ENCODE peak calls at places on chromosome 15, in seven cellular contexts. M is transverse colon, L is nephron progenitor cell, J is heart left ventricle, N is fibroblast of lung, I is OCI-LY7, S is AG09319. C is an unnamed sample.

GRCh38 chr15:36265422-36265821 is 314.0 kb upstream of the CDIN1 start:
- DNase-seq in M (no peak), L (no peak), J (no peak), N (no peak), I (no peak), S (no peak), C (no peak)

GRCh38 chr15:62977952-62978811 is 64.4 kb upstream of the TPM1 start:
- DNase-seq in M (no peak), L (no peak), J (no peak), N (peak; percentile 77), I (no peak), S (peak; percentile 12), C (peak; percentile 78)

GRCh38 chr15:39919396-39919739 is 698 bp downstream of the GPR176 start:
- DNase-seq in M (no peak), L (no peak), J (peak; percentile 28), N (no peak), I (no peak), S (no peak), C (no peak)

GRCh38 chr15:52008698-52009434 is 10.2 kb upstream of the MAPK6 start:
- DNase-seq in M (no peak), L (no peak), J (no peak), N (no peak), I (peak; percentile 47), S (no peak), C (no peak)

GRCh38 chr15:89912145-89912673 is 543 bp downstream of the ARPIN start:
- DNase-seq in M (peak; percentile 74), L (peak; percentile 50), J (peak; percentile 48), N (peak; percentile 20), I (no peak), S (no peak), C (no peak)

GRCh38 chr15:96042734-96043224 is 287.7 kb upstream of the NR2F2 start:
- DNase-seq in M (no peak), L (no peak), J (no peak), N (no peak), I (peak; percentile 20), S (no peak), C (no peak)

GRCh38 chr15:33724321-33725036 is 243.8 kb upstream of the CHRM5 start:
- DNase-seq in M (no peak), L (no peak), J (no peak), N (peak; percentile 25), I (no peak), S (no peak), C (no peak)

GRCh38 chr15:32864051-32864450 is 146.2 kb downstream of the GREM1 start:
- DNase-seq in M (no peak), L (no peak), J (no peak), N (no peak), I (no peak), S (no peak), C (no peak)

GRCh38 chr15:89672221-89673161 is 6.7 kb downstream of the PLIN1 start:
- DNase-seq in M (no peak), L (no peak), J (no peak), N (peak; percentile 51), I (no peak), S (no peak), C (no peak)

GRCh38 chr15:28942521-28943035 is 56.8 kb downstream of the APBA2 start:
- DNase-seq in M (no peak), L (no peak), J (no peak), N (no peak), I (no peak), S (no peak), C (no peak)

GRCh38 chr15:95928822-95929221 is 401.7 kb upstream of the NR2F2 start:
- DNase-seq in M (no peak), L (no peak), J (no peak), N (no peak), I (no peak), S (no peak), C (no peak)

GRCh38 chr15:29819979-29820801 is 2.1 kb downstream of the TJP1 start:
- DNase-seq in M (no peak), L (no peak), J (no peak), N (no peak), I (no peak), S (no peak), C (no peak)

GRCh38 chr15:62934236-62934971 is 108.1 kb upstream of the TPM1 start:
- DNase-seq in M (no peak), L (no peak), J (peak; percentile 36), N (no peak), I (no peak), S (no peak), C (no peak)

GRCh38 chr15:88606437-88606794 is 14.7 kb upstream of the AEN start:
- DNase-seq in M (no peak), L (no peak), J (no peak), N (no peak), I (no peak), S (no peak), C (no peak)

GRCh38 chr15:88604381-88604951 is 16.7 kb upstream of the AEN start:
- DNase-seq in M (no peak), L (peak; percentile 52), J (no peak), N (no peak), I (no peak), S (no peak), C (no peak)

GRCh38 chr15:88605507-88606436 is 15.4 kb upstream of the AEN start:
- DNase-seq in M (no peak), L (peak; percentile 92), J (peak; percentile 56), N (peak; percentile 37), I (no peak), S (no peak), C (no peak)

GRCh38 chr15:88604972-88605506 is 16.1 kb upstream of the AEN start:
- DNase-seq in M (no peak), L (no peak), J (no peak), N (no peak), I (no peak), S (no peak), C (no peak)

DNA sequence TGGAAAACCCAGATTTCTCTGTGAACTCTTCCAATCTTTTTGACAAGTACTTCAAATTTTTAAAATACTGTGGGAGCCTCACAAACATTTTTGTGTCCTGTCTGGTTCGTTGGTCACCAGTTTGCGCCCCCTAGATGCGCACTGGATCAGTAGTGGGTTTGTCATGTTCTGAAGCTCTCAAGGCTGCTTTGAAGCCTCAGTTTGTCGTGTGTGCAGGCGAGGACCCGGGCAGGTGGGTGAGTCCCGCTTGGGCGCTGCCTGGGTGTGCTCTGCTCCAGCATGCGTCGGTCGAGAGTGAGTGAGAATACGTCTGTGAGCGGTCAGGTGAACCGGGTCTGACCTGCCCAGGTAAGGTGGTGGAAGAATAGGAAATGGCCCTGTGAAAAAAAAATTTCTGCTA is 17.3 kb upstream of the AEN start:
- DNase-seq in M (no peak), L (no peak), J (no peak), N (no peak), I (no peak), S (no peak), C (no peak)
- TF ChIP-seq CTCF in M (no peak), L (no peak), J (no peak), N (no peak), I (peak; percentile 40), S (no peak), C (no peak)

GRCh38 chr15:69067296-69067695 is 52.8 kb downstream of the NOX5 start:
- DNase-seq in M (no peak), L (no peak), J (no peak), N (no peak), I (no peak), S (no peak), C (no peak)

GRCh38 chr15:69066646-69066995 is 52.1 kb downstream of the NOX5 start:
- DNase-seq in M (no peak), L (no peak), J (no peak), N (no peak), I (no peak), S (no peak), C (no peak)

GRCh38 chr15:69061414-69061842 is 46.9 kb downstream of the NOX5 start:
- DNase-seq in M (no peak), L (no peak), J (no peak), N (no peak), I (no peak), S (no peak), C (no peak)

GRCh38 chr15:69065981-69066645 is 51.6 kb downstream of the NOX5 start:
- DNase-seq in M (no peak), L (no peak), J (no peak), N (no peak), I (no peak), S (no peak), C (no peak)

DNA sequence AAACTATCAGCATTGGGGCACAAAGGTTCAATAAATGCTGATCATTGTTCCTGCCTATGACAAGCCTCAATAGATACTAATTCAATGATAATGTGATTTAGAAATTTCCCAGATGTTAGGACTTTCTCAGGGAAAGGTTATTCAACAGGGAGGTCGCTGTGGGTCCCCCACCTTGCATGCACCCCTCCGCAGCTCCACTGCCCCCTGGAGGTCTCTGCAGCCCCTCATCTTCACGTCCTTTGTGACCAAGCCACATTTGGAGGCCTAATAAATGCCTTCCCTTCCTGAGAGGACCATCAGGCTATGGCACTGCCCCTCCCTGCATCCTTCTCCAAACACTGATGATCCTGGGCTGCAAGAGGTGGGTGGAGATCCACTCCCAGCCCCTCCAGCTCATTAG is 50.2 kb downstream of the NOX5 start:
- DNase-seq in M (no peak), L (no peak), J (no peak), N (no peak), I (no peak), S (no peak), C (no peak)
- TF ChIP-seq CTCF in M (no peak), L (no peak), J (no peak), N (no peak), I (peak; percentile 33), S (no peak), C (no peak)

GRCh38 chr15:76336254-76337046 is at the start of gene ISL2:
- DNase-seq in M (peak; percentile 85), L (peak; percentile 86), J (peak; percentile 53), N (peak; percentile 36), I (peak; percentile 96), S (peak; percentile 37), C (peak; percentile 95)
- TF ChIP-seq CTCF in M (no peak), L (no peak), J (no peak), N (no peak), I (no peak), S (no peak), C (no peak)

GRCh38 chr15:65083262-65083701 is 6.7 kb downstream of the KBTBD13 start:
- DNase-seq in M (no peak), L (peak; percentile 45), J (no peak), N (peak; percentile 57), I (no peak), S (no peak), C (no peak)
- TF ChIP-seq CTCF in M (no peak), L (peak; percentile 12), J (no peak), N (peak; percentile 63), I (no peak), S (peak; percentile 48), C (peak; percentile 30)

GRCh38 chr15:47500823-47501222 is 216.5 kb upstream of the SEMA6D start:
- DNase-seq in M (no peak), L (no peak), J (no peak), N (no peak), I (no peak), S (no peak), C (no peak)
- TF ChIP-seq CTCF in M (peak; percentile 16), L (no peak), J (no peak), N (no peak), I (no peak), S (no peak), C (no peak)